ENCODE peak calls at places on chromosomes 7 and 10, in four cellular contexts. One of them, this sample, is unnamed.

GRCh38 chr10:85916192-85916747 is 450.3 kb downstream of the GRID1 start:
- DNase-seq in HepG2: no peak
- DNase-seq in suprapubic skin: no peak
- DNase-seq in upper lobe of left lung: no peak
- DNase-seq in this sample: no peak

GRCh38 chr7:55202150-55202913 is 162.8 kb upstream of the LANCL2 start:
- DNase-seq in suprapubic skin: no peak
- DNase-seq in HepG2: no peak
- DNase-seq in upper lobe of left lung: no peak
- DNase-seq in this sample: peak; percentile 61

GRCh38 chr10:79162022-79162421 is 93.3 kb downstream of the ZMIZ1 start:
- DNase-seq in upper lobe of left lung: no peak
- DNase-seq in HepG2: no peak
- DNase-seq in suprapubic skin: peak; percentile 70
- DNase-seq in this sample: no peak

GRCh38 chr10:11874568-11875182 is 51.5 kb downstream of the PROSER2 start:
- DNase-seq in HepG2: peak; percentile 80
- DNase-seq in suprapubic skin: no peak
- DNase-seq in upper lobe of left lung: no peak
- DNase-seq in this sample: no peak

GRCh38 chr7:55019329-55019690 is 493 bp downstream of the EGFR start:
- DNase-seq in upper lobe of left lung: peak; percentile 92
- DNase-seq in suprapubic skin: peak; percentile 84
- DNase-seq in HepG2: no peak
- DNase-seq in this sample: no peak

GRCh38 chr7:117401293-117402002 is 25.8 kb downstream of the ASZ1 start:
- DNase-seq in suprapubic skin: no peak
- DNase-seq in HepG2: peak; percentile 5
- DNase-seq in upper lobe of left lung: no peak
- DNase-seq in this sample: no peak

GRCh38 chr7:38932509-38933168 is 23.6 kb upstream of the VPS41 start:
- DNase-seq in HepG2: peak; percentile 28
- DNase-seq in upper lobe of left lung: no peak
- DNase-seq in suprapubic skin: no peak
- DNase-seq in this sample: no peak

GRCh38 chr7:30436518-30436917 is 42.1 kb downstream of the NOD1 start:
- DNase-seq in suprapubic skin: no peak
- DNase-seq in HepG2: no peak
- DNase-seq in upper lobe of left lung: no peak
- DNase-seq in this sample: no peak

GRCh38 chr10:96536129-96536528 is 22.4 kb upstream of the TLL2 start:
- DNase-seq in upper lobe of left lung: no peak
- DNase-seq in suprapubic skin: no peak
- DNase-seq in HepG2: no peak
- DNase-seq in this sample: no peak

GRCh38 chr7:35255909-35256876 is 2.3 kb upstream of the TBX20 start:
- DNase-seq in HepG2: no peak
- DNase-seq in upper lobe of left lung: no peak
- DNase-seq in suprapubic skin: no peak
- DNase-seq in this sample: no peak

GRCh38 chr7:136342221-136342620 is 365.1 kb upstream of the MTPN start:
- DNase-seq in HepG2: no peak
- DNase-seq in suprapubic skin: no peak
- DNase-seq in upper lobe of left lung: no peak
- DNase-seq in this sample: no peak

GRCh38 chr7:2330506-2330905 is 16.3 kb upstream of the SNX8 start:
- DNase-seq in suprapubic skin: no peak
- DNase-seq in HepG2: no peak
- DNase-seq in upper lobe of left lung: no peak
- DNase-seq in this sample: no peak

GRCh38 chr10:129319934-129320333 is 147.1 kb upstream of the MGMT start:
- DNase-seq in upper lobe of left lung: no peak
- DNase-seq in suprapubic skin: no peak
- DNase-seq in HepG2: no peak
- DNase-seq in this sample: no peak

GRCh38 chr10:5317547-5318107 is 47.1 kb upstream of the UCN3 start:
- DNase-seq in HepG2: peak; percentile 19
- DNase-seq in suprapubic skin: no peak
- DNase-seq in upper lobe of left lung: no peak
- DNase-seq in this sample: no peak

GRCh38 chr7:23210502-23210901 is 28.7 kb downstream of the NUP42 start:
- DNase-seq in HepG2: no peak
- DNase-seq in suprapubic skin: no peak
- DNase-seq in upper lobe of left lung: no peak
- DNase-seq in this sample: no peak

GRCh38 chr7:123355576-123356195 is 155.9 kb upstream of the SLC13A1 start:
- DNase-seq in upper lobe of left lung: no peak
- DNase-seq in HepG2: no peak
- DNase-seq in suprapubic skin: no peak
- DNase-seq in this sample: no peak

GRCh38 chr10:59290448-59290847 is 71.9 kb downstream of the FAM13C start:
- DNase-seq in upper lobe of left lung: no peak
- DNase-seq in HepG2: peak; percentile 4
- DNase-seq in suprapubic skin: no peak
- DNase-seq in this sample: no peak

GRCh38 chr10:60281331-60281730 is 108.3 kb downstream of the ANK3 start:
- DNase-seq in upper lobe of left lung: no peak
- DNase-seq in suprapubic skin: no peak
- DNase-seq in HepG2: no peak
- DNase-seq in this sample: no peak

GRCh38 chr10:104209575-104210198 is 22.5 kb downstream of the CFAP43 start:
- DNase-seq in suprapubic skin: no peak
- DNase-seq in HepG2: peak; percentile 27
- DNase-seq in upper lobe of left lung: no peak
- DNase-seq in this sample: no peak

GRCh38 chr10:102651455-102652169 is 7.3 kb downstream of the TRIM8 start:
- DNase-seq in HepG2: no peak
- DNase-seq in suprapubic skin: peak; percentile 45
- DNase-seq in upper lobe of left lung: no peak
- DNase-seq in this sample: no peak

GRCh38 chr7:2104107-2104710 is 128.5 kb downstream of the MAD1L1 start:
- DNase-seq in suprapubic skin: peak; percentile 90
- DNase-seq in HepG2: peak; percentile 51
- DNase-seq in upper lobe of left lung: peak; percentile 94
- DNase-seq in this sample: no peak

GRCh38 chr10:102604379-102604960 is 39.8 kb upstream of the TRIM8 start:
- DNase-seq in suprapubic skin: no peak
- DNase-seq in HepG2: no peak
- DNase-seq in upper lobe of left lung: no peak
- DNase-seq in this sample: no peak

GRCh38 chr10:44071479-44071878 is 313.4 kb downstream of the CXCL12 start:
- DNase-seq in upper lobe of left lung: no peak
- DNase-seq in HepG2: no peak
- DNase-seq in suprapubic skin: no peak
- DNase-seq in this sample: no peak

GRCh38 chr10:86592413-86592812 is 61.9 kb upstream of the OPN4 start:
- DNase-seq in HepG2: peak; percentile 23
- DNase-seq in upper lobe of left lung: no peak
- DNase-seq in suprapubic skin: no peak
- DNase-seq in this sample: no peak

GRCh38 chr7:108824840-108825540 is 255.3 kb downstream of the DNAJB9 start:
- DNase-seq in HepG2: no peak
- DNase-seq in upper lobe of left lung: no peak
- DNase-seq in suprapubic skin: no peak
- DNase-seq in this sample: no peak

GRCh38 chr7:2008936-2009540 is 223.7 kb downstream of the MAD1L1 start:
- DNase-seq in upper lobe of left lung: peak; percentile 69
- DNase-seq in HepG2: no peak
- DNase-seq in suprapubic skin: peak; percentile 57
- DNase-seq in this sample: no peak

GRCh38 chr7:148121426-148121825 is 469.1 kb upstream of the C7orf33 start:
- DNase-seq in HepG2: no peak
- DNase-seq in suprapubic skin: no peak
- DNase-seq in upper lobe of left lung: no peak
- DNase-seq in this sample: no peak

GRCh38 chr7:74236284-74236683 is 17.9 kb downstream of the RFC2 start:
- DNase-seq in upper lobe of left lung: no peak
- DNase-seq in HepG2: no peak
- DNase-seq in suprapubic skin: no peak
- DNase-seq in this sample: no peak

GRCh38 chr7:11021468-11021867 is 47.8 kb downstream of the PHF14 start:
- DNase-seq in suprapubic skin: no peak
- DNase-seq in HepG2: no peak
- DNase-seq in upper lobe of left lung: no peak
- DNase-seq in this sample: no peak

GRCh38 chr10:61475449-61475873 is 22.3 kb upstream of the TMEM26 start:
- DNase-seq in upper lobe of left lung: no peak
- DNase-seq in HepG2: no peak
- DNase-seq in suprapubic skin: no peak
- DNase-seq in this sample: no peak

GRCh38 chr7:70762697-70763096 is 369.2 kb upstream of the GALNT17 start:
- DNase-seq in upper lobe of left lung: no peak
- DNase-seq in HepG2: no peak
- DNase-seq in suprapubic skin: no peak
- DNase-seq in this sample: no peak

GRCh38 chr10:128080231-128080630 is 46.0 kb downstream of the MKI67 start:
- DNase-seq in upper lobe of left lung: no peak
- DNase-seq in HepG2: no peak
- DNase-seq in suprapubic skin: no peak
- DNase-seq in this sample: no peak

GRCh38 chr10:110901954-110902819 is 16.8 kb downstream of the BBIP1 start:
- DNase-seq in upper lobe of left lung: no peak
- DNase-seq in suprapubic skin: no peak
- DNase-seq in HepG2: no peak
- DNase-seq in this sample: no peak

GRCh38 chr10:31101123-31101522 is 69.5 kb upstream of the ZNF438 start:
- DNase-seq in upper lobe of left lung: no peak
- DNase-seq in suprapubic skin: no peak
- DNase-seq in HepG2: no peak
- DNase-seq in this sample: no peak

GRCh38 chr10:122362621-122363020 is 11.9 kb upstream of the PLEKHA1 start:
- DNase-seq in upper lobe of left lung: no peak
- DNase-seq in suprapubic skin: no peak
- DNase-seq in HepG2: no peak
- DNase-seq in this sample: no peak

GRCh38 chr7:44292876-44293560 is 32.4 kb downstream of the CAMK2B start:
- DNase-seq in HepG2: no peak
- DNase-seq in suprapubic skin: peak; percentile 35
- DNase-seq in upper lobe of left lung: no peak
- DNase-seq in this sample: peak; percentile 47

GRCh38 chr7:116434820-116435341 is 64.7 kb upstream of the CAV2 start:
- DNase-seq in HepG2: no peak
- DNase-seq in upper lobe of left lung: no peak
- DNase-seq in suprapubic skin: no peak
- DNase-seq in this sample: no peak

GRCh38 chr7:72019436-72019835 is 392.7 kb downstream of the CALN1 start:
- DNase-seq in HepG2: no peak
- DNase-seq in suprapubic skin: no peak
- DNase-seq in upper lobe of left lung: no peak
- DNase-seq in this sample: peak; percentile 67
- H3K9me3 ChIP-seq in HepG2: no peaks in the 10 kb centered on the region
- H3K9me3 ChIP-seq in suprapubic skin: peaks cover 3% of the 10 kb centered on the region
- H3K9me3 ChIP-seq in upper lobe of left lung: no peaks in the 10 kb centered on the region
- H3K9me3 ChIP-seq in this sample: no peaks in the 10 kb centered on the region

GRCh38 chr10:119818889-119819270 is 53.8 kb downstream of the MCMBP start:
- DNase-seq in HepG2: no peak
- DNase-seq in suprapubic skin: no peak
- DNase-seq in upper lobe of left lung: no peak
- DNase-seq in this sample: no peak

GRCh38 chr10:119821172-119821571 is 51.5 kb downstream of the MCMBP start:
- DNase-seq in upper lobe of left lung: no peak
- DNase-seq in HepG2: no peak
- DNase-seq in suprapubic skin: no peak
- DNase-seq in this sample: no peak

GRCh38 chr10:119812684-119813083 is 60.0 kb downstream of the MCMBP start:
- DNase-seq in suprapubic skin: no peak
- DNase-seq in HepG2: no peak
- DNase-seq in upper lobe of left lung: no peak
- DNase-seq in this sample: no peak

GRCh38 chr10:119815671-119816070 is 57.0 kb downstream of the MCMBP start:
- DNase-seq in HepG2: no peak
- DNase-seq in suprapubic skin: no peak
- DNase-seq in upper lobe of left lung: no peak
- DNase-seq in this sample: no peak

GRCh38 chr10:119817991-119818888 is 54.4 kb downstream of the MCMBP start:
- DNase-seq in upper lobe of left lung: peak; percentile 92
- DNase-seq in suprapubic skin: peak; percentile 80
- DNase-seq in HepG2: no peak
- DNase-seq in this sample: no peak
- TF ChIP-seq POLR2AphosphoS5 in upper lobe of left lung: peak; percentile 25
- TF ChIP-seq POLR2AphosphoS5 in suprapubic skin: no peak
- TF ChIP-seq POLR2AphosphoS5 in HepG2: no peak
- TF ChIP-seq POLR2AphosphoS5 in this sample: peak; percentile 63

GRCh38 chr7:27242046-27242579 is 489 bp upstream of the EVX1 start:
- DNase-seq in suprapubic skin: no peak
- DNase-seq in HepG2: no peak
- DNase-seq in upper lobe of left lung: no peak
- DNase-seq in this sample: no peak
- H3K4me3 ChIP-seq in suprapubic skin: peak overlapping the region; percentile 31
- H3K4me3 ChIP-seq in HepG2: no peak overlapping the region
- H3K4me3 ChIP-seq in upper lobe of left lung: no peak overlapping the region
- H3K4me3 ChIP-seq in this sample: peak overlapping the region; percentile 60

GRCh38 chr7:137848095-137848494 is 1.3 kb upstream of the DGKI start:
- DNase-seq in HepG2: no peak
- DNase-seq in upper lobe of left lung: no peak
- DNase-seq in suprapubic skin: no peak
- DNase-seq in this sample: no peak
- H3K9me3 ChIP-seq in HepG2: no peaks in the 10 kb centered on the region
- H3K9me3 ChIP-seq in upper lobe of left lung: no peaks in the 10 kb centered on the region
- H3K9me3 ChIP-seq in suprapubic skin: no peaks in the 10 kb centered on the region
- H3K9me3 ChIP-seq in this sample: no peaks in the 10 kb centered on the region

GRCh38 chr7:28558236-28558635 is 145.9 kb downstream of the CREB5 start:
- DNase-seq in HepG2: no peak
- DNase-seq in suprapubic skin: no peak
- DNase-seq in upper lobe of left lung: no peak
- DNase-seq in this sample: no peak
- TF ChIP-seq POLR2AphosphoS5 in HepG2: no peak
- TF ChIP-seq POLR2AphosphoS5 in suprapubic skin: no peak
- TF ChIP-seq POLR2AphosphoS5 in upper lobe of left lung: no peak
- TF ChIP-seq POLR2AphosphoS5 in this sample: no peak

DNA sequence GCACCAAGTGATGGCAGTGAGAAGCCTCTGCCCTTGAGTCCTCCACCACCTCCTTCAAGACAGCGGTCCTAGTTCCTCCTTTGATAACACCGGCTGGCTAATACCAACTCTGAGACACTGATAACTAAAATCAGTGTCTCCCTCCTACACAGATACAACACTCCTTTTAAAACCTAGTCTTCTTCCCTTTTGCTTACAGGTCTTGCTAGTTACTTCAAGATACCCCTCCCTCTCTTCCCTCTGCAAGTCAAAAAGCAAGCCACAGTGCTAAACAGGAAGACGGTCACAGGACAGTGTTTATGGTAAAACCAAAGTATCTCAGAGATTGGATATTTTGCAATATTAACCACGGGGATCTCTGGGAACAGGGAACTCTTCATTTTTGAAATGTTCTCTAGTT is 4.6 kb downstream of the AKR1B1 start:
- DNase-seq in upper lobe of left lung: no peak
- DNase-seq in suprapubic skin: no peak
- DNase-seq in HepG2: no peak
- DNase-seq in this sample: no peak
- H3K4me3 ChIP-seq in upper lobe of left lung: no peak overlapping the region
- H3K4me3 ChIP-seq in suprapubic skin: no peak overlapping the region
- H3K4me3 ChIP-seq in HepG2: no peak overlapping the region
- H3K4me3 ChIP-seq in this sample: no peak overlapping the region

This sample was measured in vagina.